ENCODE peak calls at places on chromosomes 5 and 9, in six cellular contexts. I, L, Y, H, Z and R are unnamed samples.
A peak's percentile ranks its signal among the peaks of the same experiment; 100 is the strongest.

GRCh38 chr9:132699926-132700325 is 29.7 kb downstream of the GTF3C4 start:
- DNase-seq in I (no peak), L (no peak), Y (no peak), H (no peak), Z (no peak), R (no peak)

GRCh38 chr5:135075621-135076585 is 41.9 kb upstream of the PITX1 start:
- DNase-seq in I (no peak), L (no peak), Y (peak; percentile 66), H (no peak), Z (no peak), R (no peak)

GRCh38 chr9:92717201-92718085 is 47.2 kb downstream of the BICD2 start:
- DNase-seq in I (no peak), L (peak; percentile 42), Y (peak; percentile 74), H (no peak), Z (peak; percentile 77), R (no peak)

GRCh38 chr5:44665101-44665701 is 143.5 kb upstream of the MRPS30 start:
- DNase-seq in I (no peak), L (no peak), Y (no peak), H (peak; percentile 89), Z (no peak), R (no peak)

GRCh38 chr9:93599571-93600403 is 23.4 kb downstream of the PHF2 start:
- DNase-seq in I (no peak), L (no peak), Y (peak; percentile 70), H (no peak), Z (no peak), R (no peak)

GRCh38 chr9:127904888-127905728 is 5.7 kb upstream of the ST6GALNAC6 start:
- DNase-seq in I (no peak), L (peak; percentile 80), Y (no peak), H (no peak), Z (no peak), R (peak; percentile 73)

GRCh38 chr5:62257018-62257367 is 49.0 kb upstream of the KIF2A start:
- DNase-seq in I (no peak), L (no peak), Y (no peak), H (no peak), Z (no peak), R (no peak)

GRCh38 chr5:78597068-78597857 is 51.3 kb downstream of the LHFPL2 start:
- DNase-seq in I (no peak), L (no peak), Y (no peak), H (peak; percentile 92), Z (no peak), R (no peak)

GRCh38 chr9:96062051-96062450 is 186.6 kb downstream of the ERCC6L2 start:
- DNase-seq in I (no peak), L (no peak), Y (no peak), H (no peak), Z (no peak), R (no peak)

GRCh38 chr9:135090547-135090946 is 3.1 kb downstream of the OLFM1 start:
- DNase-seq in I (peak; percentile 44), L (no peak), Y (no peak), H (peak; percentile 16), Z (peak; percentile 49), R (no peak)

GRCh38 chr9:127417130-127418036 is 6.8 kb upstream of the ZNF79 start:
- DNase-seq in I (no peak), L (no peak), Y (no peak), H (peak; percentile 75), Z (no peak), R (no peak)

GRCh38 chr5:124289641-124290201 is 456.7 kb downstream of the ZNF608 start:
- DNase-seq in I (peak; percentile 77), L (peak; percentile 12), Y (no peak), H (no peak), Z (no peak), R (no peak)

GRCh38 chr5:10856646-10857332 is 95.8 kb upstream of the DAP start:
- DNase-seq in I (peak; percentile 92), L (peak; percentile 16), Y (no peak), H (peak; percentile 67), Z (peak; percentile 67), R (no peak)

GRCh38 chr9:14221558-14221957 is 92.4 kb downstream of the NFIB start:
- DNase-seq in I (peak; percentile 53), L (no peak), Y (no peak), H (peak; percentile 84), Z (no peak), R (no peak)

GRCh38 chr9:69582544-69583297 is 89.5 kb downstream of the APBA1 start:
- DNase-seq in I (peak; percentile 41), L (no peak), Y (no peak), H (no peak), Z (no peak), R (no peak)

GRCh38 chr5:102617187-102617856 is 118.5 kb upstream of the SLCO6A1 start:
- DNase-seq in I (no peak), L (no peak), Y (no peak), H (peak; percentile 25), Z (no peak), R (no peak)

GRCh38 chr5:60161340-60161934 is 267.9 kb upstream of the PDE4D start:
- DNase-seq in I (peak; percentile 51), L (no peak), Y (no peak), H (peak; percentile 55), Z (peak; percentile 57), R (no peak)

GRCh38 chr9:128361981-128362646 is 9.1 kb upstream of the URM1 start:
- DNase-seq in I (peak; percentile 88), L (peak; percentile 84), Y (peak; percentile 93), H (peak; percentile 93), Z (peak; percentile 85), R (peak; percentile 70)

GRCh38 chr9:23005061-23005690 is 558.6 kb downstream of the DMRTA1 start:
- DNase-seq in I (peak; percentile 65), L (no peak), Y (no peak), H (peak; percentile 23), Z (no peak), R (no peak)

GRCh38 chr9:99531313-99531712 is 290.4 kb upstream of the NR4A3 start:
- DNase-seq in I (no peak), L (no peak), Y (no peak), H (no peak), Z (no peak), R (no peak)

GRCh38 chr5:84242286-84242685 is 142.4 kb downstream of the EDIL3 start:
- DNase-seq in I (no peak), L (no peak), Y (no peak), H (peak; percentile 77), Z (no peak), R (no peak)

GRCh38 chr9:33506626-33507370 is 17.3 kb upstream of the ANKRD18B start:
- DNase-seq in I (peak; percentile 38), L (no peak), Y (no peak), H (peak; percentile 93), Z (no peak), R (no peak)

GRCh38 chr5:179307931-179308471 is 37.3 kb downstream of the ADAMTS2 start:
- DNase-seq in I (peak; percentile 5), L (no peak), Y (peak; percentile 69), H (no peak), Z (no peak), R (no peak)

GRCh38 chr5:107476783-107477182 is 194.0 kb downstream of the EFNA5 start:
- DNase-seq in I (peak; percentile 78), L (peak; percentile 21), Y (no peak), H (no peak), Z (no peak), R (peak; percentile 76)

GRCh38 chr5:107472620-107473064 is 198.1 kb downstream of the EFNA5 start:
- DNase-seq in I (peak; percentile 45), L (no peak), Y (no peak), H (no peak), Z (no peak), R (no peak)

GRCh38 chr5:107477492-107477891 is 193.2 kb downstream of the EFNA5 start:
- DNase-seq in I (no peak), L (no peak), Y (no peak), H (no peak), Z (no peak), R (no peak)

GRCh38 chr5:107474724-107475489 is 195.8 kb downstream of the EFNA5 start:
- DNase-seq in I (peak; percentile 65), L (no peak), Y (no peak), H (no peak), Z (no peak), R (peak; percentile 38)

DNA sequence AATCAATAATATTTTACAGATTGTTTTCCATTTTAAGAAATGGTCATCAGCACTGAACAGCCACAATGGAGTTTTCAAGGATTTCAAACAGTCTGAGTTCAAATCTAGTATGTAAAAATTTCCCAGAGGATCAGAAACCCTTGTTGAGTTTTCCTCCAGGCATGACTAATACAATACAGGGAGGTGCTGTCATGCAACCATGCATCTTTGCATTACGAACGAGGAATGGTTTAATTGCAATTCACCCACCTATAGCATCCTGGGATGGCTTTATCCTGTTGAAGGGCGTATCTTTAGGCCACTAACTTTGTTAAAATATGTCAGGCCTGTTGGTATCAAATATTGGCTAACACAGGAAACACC is 196.4 kb downstream of the EFNA5 start:
- DNase-seq in I (no peak), L (no peak), Y (no peak), H (no peak), Z (no peak), R (no peak)
- H3K4me1 ChIP-seq in I (peaks cover 26% of the 10 kb centered on the region), L (peaks cover 29% of the 10 kb centered on the region), Y (peaks cover 78% of the 10 kb centered on the region), H (peaks cover 9% of the 10 kb centered on the region), Z (no peaks in the 10 kb centered on the region), R (peaks cover 41% of the 10 kb centered on the region)

DNA sequence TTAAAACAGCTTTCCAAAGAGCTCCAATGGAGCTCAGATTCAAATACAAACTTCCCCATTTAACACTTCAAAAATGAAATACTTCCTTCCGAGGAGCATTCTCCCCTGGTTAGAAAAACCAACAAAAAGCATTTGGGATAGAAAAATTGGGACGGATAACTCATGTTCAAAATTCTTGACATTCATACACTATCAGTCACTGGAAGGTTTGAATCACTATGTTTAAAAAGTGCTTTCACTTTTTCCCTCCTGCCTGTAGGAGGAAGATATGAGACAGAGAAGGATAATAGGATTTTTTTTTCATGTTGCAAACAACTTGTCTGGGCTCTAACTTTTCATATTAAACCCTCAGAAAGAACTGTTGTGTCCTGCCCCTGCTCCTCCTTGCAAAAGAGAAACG is 412.0 kb downstream of the ACTL7B start:
- DNase-seq in I (no peak), L (no peak), Y (no peak), H (peak; percentile 88), Z (no peak), R (no peak)
- H3K4me1 ChIP-seq in I (no peaks in the 10 kb centered on the region), L (no peaks in the 10 kb centered on the region), Y (peaks cover 67% of the 10 kb centered on the region), H (peaks cover 63% of the 10 kb centered on the region), Z (no peaks in the 10 kb centered on the region), R (no peaks in the 10 kb centered on the region)

DNA sequence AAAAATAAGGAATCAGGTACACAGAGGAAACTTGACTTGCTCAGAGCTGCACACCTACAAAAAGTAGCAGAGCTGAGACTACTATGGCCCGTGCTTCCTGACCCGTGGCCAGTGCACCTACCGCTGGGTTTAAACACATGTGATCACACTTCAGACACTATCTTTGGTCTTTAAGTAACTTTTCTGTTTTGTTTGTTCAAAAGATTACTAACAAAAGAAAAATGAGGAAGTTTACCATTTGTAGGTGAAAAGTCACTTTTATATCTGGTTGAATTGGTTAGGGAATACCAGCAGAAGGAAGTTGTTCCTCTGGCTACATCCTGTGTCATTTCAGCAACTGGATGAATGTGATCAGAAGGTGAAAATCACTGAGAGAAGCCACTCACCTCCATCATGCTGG is 6.5 kb upstream of the SYK start:
- DNase-seq in I (no peak), L (no peak), Y (no peak), H (no peak), Z (peak; percentile 51), R (no peak)
- H3K4me1 ChIP-seq in I (no peaks in the 10 kb centered on the region), L (peaks cover 10% of the 10 kb centered on the region), Y (no peaks in the 10 kb centered on the region), H (no peaks in the 10 kb centered on the region), Z (peaks cover 44% of the 10 kb centered on the region), R (no peaks in the 10 kb centered on the region)

GRCh38 chr9:38039907-38040682 is 28.9 kb downstream of the SHB start:
- DNase-seq in I (no peak), L (no peak), Y (no peak), H (no peak), Z (no peak), R (no peak)
- H3K4me1 ChIP-seq in I (peaks cover 15% of the 10 kb centered on the region), L (peaks cover 38% of the 10 kb centered on the region), Y (peaks cover 81% of the 10 kb centered on the region), H (peaks cover 51% of the 10 kb centered on the region), Z (peaks cover 96% of the 10 kb centered on the region), R (no peaks in the 10 kb centered on the region)